ENCODE peak calls at places on chromosome 22, in nine cellular contexts. F is CD4-positive, CD25-positive, alpha-beta regulatory T cell; L is fibroblast of lung; Q is CD8-positive, alpha-beta memory T cell; Y is tibial artery; D is colonic mucosa; K is endothelial cell of umbilical vein; S is IMR-90; B is prostate gland. G is an unnamed sample. For H3K36me3, H3K9me3 and H3K27me3, the result is how much of the 10 kb centered on the place peaks cover.

GRCh38 chr22:34105461-34106062 is 185.3 kb upstream of the LARGE1 start:
- DNase-seq in D (peak), B (peak), L (no peak), Y (peak), S (no peak), K (no peak), Q (no peak), F (no peak), G (peak)

GRCh38 chr22:39746600-39747262 is 146.8 kb downstream of the ENTHD1 start:
- DNase-seq in D (no peak), S (no peak), L (no peak), Y (no peak), Q (no peak), B (no peak), K (no peak), F (no peak), G (no peak)

GRCh38 chr22:29716814-29717213 is 3.0 kb upstream of the CABP7 start:
- DNase-seq in L (peak), K (peak), S (peak), Q (no peak), D (peak), B (peak), F (no peak), Y (no peak), G (peak)

GRCh38 chr22:44394246-44395115 is 81.7 kb upstream of the SHISAL1 start:
- DNase-seq in Q (no peak), L (no peak), D (no peak), S (no peak), B (no peak), F (no peak), Y (peak), K (no peak), G (no peak)

GRCh38 chr22:37842015-37842793 is 1.9 kb downstream of the ANKRD54 start:
- DNase-seq in L (no peak), K (no peak), F (no peak), Q (no peak), B (no peak), S (no peak), D (peak), Y (no peak), G (no peak)

GRCh38 chr22:38243007-38243775 is 29.6 kb downstream of the TMEM184B start:
- DNase-seq in K (no peak), D (peak), Q (no peak), S (peak), L (peak), B (no peak), F (no peak), Y (no peak), G (peak)

GRCh38 chr22:22818861-22819855 is 68.5 kb upstream of the IGLL5 start:
- DNase-seq in D (no peak), Y (no peak), B (no peak), F (no peak), L (no peak), Q (peak), S (no peak), K (no peak), G (no peak)

GRCh38 chr22:32475428-32476010 is 908 bp downstream of the FBXO7 start:
- DNase-seq in K (peak), L (peak), D (peak), S (no peak), Q (no peak), Y (peak), B (peak), F (no peak), G (peak)

GRCh38 chr22:33000342-33001280 is 57.6 kb downstream of the SYN3 start:
- DNase-seq in S (peak), D (peak), K (peak), B (peak), F (peak), Y (no peak), L (peak), Q (no peak), G (peak)

GRCh38 chr22:31800065-31800464 is 46.2 kb downstream of the DEPDC5 start:
- DNase-seq in Q (no peak), D (no peak), S (peak), L (peak), B (no peak), K (no peak), F (no peak), Y (no peak), G (no peak)

GRCh38 chr22:38325575-38325974 is 8.3 kb upstream of the CSNK1E start:
- DNase-seq in D (no peak), F (no peak), B (no peak), S (no peak), Q (no peak), Y (no peak), L (no peak), K (no peak), G (no peak)

GRCh38 chr22:46276563-46276962 is 8.8 kb downstream of the TTC38 start:
- DNase-seq in K (no peak), L (no peak), D (no peak), B (no peak), Y (peak), F (no peak), S (no peak), Q (no peak), G (no peak)
- H3K36me3 ChIP-seq in K (under half), L (under half), D (under half), B (under half), Y (half or more), F (under half), S (half or more), Q (under half), G (under half)

DNA sequence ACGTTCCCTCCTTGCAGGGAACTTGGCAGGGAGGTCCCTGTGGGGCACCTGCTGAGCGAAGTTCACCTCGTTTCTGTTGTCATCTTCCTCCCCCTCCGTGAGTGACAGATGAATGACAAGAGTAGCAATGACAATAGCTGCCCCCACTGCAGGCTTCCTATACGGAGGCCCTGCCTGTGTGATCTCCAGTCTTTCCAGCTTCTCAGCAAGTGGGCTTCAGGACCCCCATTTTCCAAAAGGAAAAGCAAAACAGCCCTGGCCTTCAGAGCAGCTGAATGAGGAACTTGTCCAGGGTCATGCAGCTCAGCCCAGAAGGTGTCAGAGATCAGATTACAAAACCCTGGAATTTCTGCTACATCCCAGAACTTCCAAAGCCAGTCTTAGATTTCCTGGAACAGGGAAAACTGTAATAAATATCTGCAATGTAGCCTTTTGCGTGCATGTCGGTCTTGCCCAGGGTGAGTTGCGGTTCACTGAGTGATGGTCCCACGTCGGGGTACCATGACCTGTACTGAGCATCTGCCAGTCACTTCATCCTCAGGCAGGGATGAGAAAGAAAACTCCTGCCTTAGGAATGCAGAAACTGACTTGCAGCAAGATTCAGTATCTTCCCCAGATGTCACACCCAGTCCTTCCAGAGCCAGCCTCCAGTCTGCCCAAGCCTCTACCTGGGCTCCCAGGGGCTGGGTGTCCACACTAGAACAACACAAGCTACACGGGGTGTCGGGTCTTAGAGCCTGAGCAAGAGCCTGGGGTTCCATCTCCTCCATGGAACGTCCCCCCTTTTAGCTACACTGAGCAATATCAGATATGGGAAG is 1457.0 kb downstream of the BRD1 start:
- DNase-seq in L (no peak), S (no peak), B (no peak), F (no peak), Y (peak), Q (no peak), D (no peak), K (no peak), G (no peak)
- H3K9me3 ChIP-seq in L (under half), S (under half), B (under half), F (under half), Y (under half), Q (under half), D (under half), K (under half), G (under half)

GRCh38 chr22:50071432-50072166 is 13.5 kb upstream of the TTLL8 start:
- DNase-seq in L (no peak), Y (no peak), Q (no peak), D (no peak), K (no peak), F (no peak), B (no peak), S (no peak), G (no peak)
- H3K27me3 ChIP-seq in L (under half), Y (under half), Q (under half), D (under half), K (under half), F (under half), B (under half), S (under half), G (under half)

GRCh38 chr22:42833104-42833503 is 24.0 kb downstream of the ARFGAP3 start:
- DNase-seq in Q (no peak), B (no peak), S (no peak), F (no peak), D (no peak), L (no peak), Y (no peak), K (no peak), G (no peak)
- H3K36me3 ChIP-seq in Q (under half), B (under half), S (under half), F (half or more), D (under half), L (under half), Y (half or more), K (under half), G (under half)

GRCh38 chr22:50441428-50441993 is 33.3 kb downstream of the SBF1 start:
- DNase-seq in B (no peak), K (no peak), S (no peak), L (no peak), Y (no peak), Q (no peak), F (no peak), D (no peak), G (no peak)
- H3K9me3 ChIP-seq in B (under half), K (under half), S (under half), L (under half), Y (under half), Q (under half), F (under half), D (under half), G (under half)

GRCh38 chr22:16601437-16602223 is 9.0 kb upstream of the CCT8L2 start:
- DNase-seq in S (no peak), B (no peak), F (no peak), Q (peak), Y (no peak), K (no peak), L (no peak), D (no peak), G (peak)
- H3K27me3 ChIP-seq in S (under half), B (under half), F (under half), Q (under half), Y (under half), K (under half), L (under half), D (under half), G (under half)

GRCh38 chr22:35208003-35208402 is 49.3 kb upstream of the HMGXB4 start:
- DNase-seq in Y (no peak), B (no peak), L (no peak), K (no peak), D (no peak), F (no peak), S (no peak), Q (no peak), G (no peak)
- H3K36me3 ChIP-seq in Y (under half), B (under half), L (under half), K (under half), D (under half), F (under half), S (under half), Q (under half), G (under half)

DNA sequence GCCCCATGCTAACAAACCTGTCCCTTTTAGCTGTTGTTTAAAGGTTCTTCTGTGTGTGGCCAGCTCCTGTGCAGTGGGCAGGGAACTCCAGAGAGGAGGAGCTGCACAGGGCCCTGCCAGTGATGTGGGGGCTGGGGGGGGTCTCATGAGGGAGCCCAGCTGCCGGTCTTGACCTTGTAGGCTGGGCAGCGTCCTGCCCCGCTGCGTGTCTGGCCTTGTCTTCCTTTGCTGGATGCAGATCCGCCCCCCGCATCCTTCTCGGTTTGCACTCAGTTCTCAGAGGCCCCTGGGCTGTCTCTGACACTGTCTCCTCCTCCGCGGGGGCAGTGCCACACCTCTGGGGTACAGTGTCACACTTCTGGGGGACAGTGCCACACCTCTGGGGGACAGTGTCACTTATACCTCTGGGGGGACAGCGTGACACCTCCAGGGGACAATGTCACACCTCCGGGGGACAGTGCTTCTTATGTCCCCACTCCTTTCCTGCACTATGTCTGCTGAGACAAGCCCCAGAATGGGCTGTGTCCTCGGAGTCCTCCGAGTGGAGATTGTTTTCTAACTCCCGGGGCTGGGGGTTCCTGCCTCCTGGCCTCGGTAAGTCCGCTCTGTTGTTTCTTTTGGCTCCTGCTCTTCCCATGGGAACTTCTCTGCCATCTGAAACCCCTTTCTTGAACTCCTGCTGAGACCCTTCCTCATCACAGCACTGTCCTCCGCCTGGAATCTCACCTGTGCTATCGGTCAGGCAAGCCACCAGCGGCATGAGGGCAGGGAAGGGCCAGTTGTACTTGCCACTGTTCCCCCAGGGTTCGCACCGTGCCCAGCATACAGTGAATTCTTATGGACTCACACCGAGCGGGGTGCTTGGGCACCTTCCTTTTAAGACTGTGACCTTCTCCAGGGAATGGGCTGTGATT is 788.3 kb downstream of the TBC1D22A start:
- DNase-seq in S (no peak), B (no peak), F (no peak), D (no peak), K (no peak), Y (peak), Q (no peak), L (no peak), G (no peak)
- H3K9me3 ChIP-seq in S (under half), B (under half), F (under half), D (under half), K (under half), Y (under half), Q (under half), L (under half), G (under half)